ENCODE peak calls at places on chromosomes 7 and 10, in ten cellular contexts. R is lung, H is tibial nerve, B is IMR-90, Y is heart right ventricle, Z is uterus, Q is aorta, L is Peyer's patch, X is colonic mucosa, S is ovary. D is an unnamed sample.

GRCh38 chr10:92164024-92164423 is 126.9 kb downstream of the CPEB3 start:
- DNase-seq in R (no peak), H (no peak), B (no peak), Y (no peak), Z (no peak), Q (no peak), L (no peak), X (no peak), S (no peak), D (no peak)

GRCh38 chr7:93043393-93043985 is 74.3 kb downstream of the SAMD9 start:
- DNase-seq in R (no peak), H (no peak), B (peak; percentile 96), Y (no peak), Z (no peak), Q (no peak), L (no peak), X (no peak), S (no peak), D (peak; percentile 25)

GRCh38 chr7:28629216-28629848 is 217.0 kb downstream of the CREB5 start:
- DNase-seq in R (no peak), H (peak; percentile 16), B (peak; percentile 54), Y (no peak), Z (no peak), Q (no peak), L (peak; percentile 54), X (peak; percentile 19), S (no peak), D (peak; percentile 71)

GRCh38 chr7:21981524-21981923 is 35.8 kb upstream of the CDCA7L start:
- DNase-seq in R (no peak), H (no peak), B (no peak), Y (no peak), Z (no peak), Q (no peak), L (no peak), X (no peak), S (no peak), D (no peak)

GRCh38 chr7:89771003-89771636 is 383.1 kb upstream of the STEAP1 start:
- DNase-seq in R (no peak), H (no peak), B (no peak), Y (no peak), Z (no peak), Q (no peak), L (no peak), X (no peak), S (no peak), D (no peak)

GRCh38 chr10:86757110-86757790 is 831 bp downstream of the BMPR1A start:
- DNase-seq in R (peak; percentile 32), H (peak; percentile 26), B (peak; percentile 65), Y (peak; percentile 34), Z (peak; percentile 60), Q (peak; percentile 61), L (peak; percentile 53), X (peak; percentile 49), S (peak; percentile 74), D (no peak)

GRCh38 chr10:98423691-98424120 is 8.7 kb upstream of the PYROXD2 start:
- DNase-seq in R (no peak), H (no peak), B (no peak), Y (no peak), Z (no peak), Q (no peak), L (peak; percentile 42), X (no peak), S (no peak), D (no peak)

GRCh38 chr7:120742370-120742769 is 115.6 kb downstream of the TSPAN12 start:
- DNase-seq in R (no peak), H (no peak), B (no peak), Y (no peak), Z (no peak), Q (no peak), L (no peak), X (no peak), S (no peak), D (no peak)

GRCh38 chr7:100456561-100456957 is 7.5 kb downstream of the SPACDR start:
- DNase-seq in R (no peak), H (no peak), B (no peak), Y (no peak), Z (no peak), Q (no peak), L (no peak), X (no peak), S (no peak), D (no peak)

GRCh38 chr10:49601857-49602256 is 8.3 kb upstream of the SLC18A3 start:
- DNase-seq in R (no peak), H (no peak), B (peak; percentile 9), Y (no peak), Z (no peak), Q (no peak), L (peak; percentile 30), X (peak; percentile 12), S (peak; percentile 2), D (no peak)

GRCh38 chr7:44548893-44549292 is 7.8 kb upstream of the NPC1L1 start:
- DNase-seq in R (no peak), H (no peak), B (no peak), Y (no peak), Z (no peak), Q (no peak), L (no peak), X (no peak), S (no peak), D (no peak)

GRCh38 chr7:5065107-5065407 is 19.4 kb downstream of the RBAK start:
- DNase-seq in R (no peak), H (no peak), B (no peak), Y (no peak), Z (no peak), Q (no peak), L (no peak), X (no peak), S (no peak), D (no peak)

GRCh38 chr7:5063698-5064097 is 18.0 kb downstream of the RBAK start:
- DNase-seq in R (no peak), H (no peak), B (no peak), Y (no peak), Z (no peak), Q (no peak), L (no peak), X (no peak), S (no peak), D (no peak)

GRCh38 chr7:5070206-5070605 is 24.5 kb downstream of the RBAK start:
- DNase-seq in R (no peak), H (no peak), B (no peak), Y (no peak), Z (no peak), Q (no peak), L (no peak), X (no peak), S (no peak), D (no peak)

DNA sequence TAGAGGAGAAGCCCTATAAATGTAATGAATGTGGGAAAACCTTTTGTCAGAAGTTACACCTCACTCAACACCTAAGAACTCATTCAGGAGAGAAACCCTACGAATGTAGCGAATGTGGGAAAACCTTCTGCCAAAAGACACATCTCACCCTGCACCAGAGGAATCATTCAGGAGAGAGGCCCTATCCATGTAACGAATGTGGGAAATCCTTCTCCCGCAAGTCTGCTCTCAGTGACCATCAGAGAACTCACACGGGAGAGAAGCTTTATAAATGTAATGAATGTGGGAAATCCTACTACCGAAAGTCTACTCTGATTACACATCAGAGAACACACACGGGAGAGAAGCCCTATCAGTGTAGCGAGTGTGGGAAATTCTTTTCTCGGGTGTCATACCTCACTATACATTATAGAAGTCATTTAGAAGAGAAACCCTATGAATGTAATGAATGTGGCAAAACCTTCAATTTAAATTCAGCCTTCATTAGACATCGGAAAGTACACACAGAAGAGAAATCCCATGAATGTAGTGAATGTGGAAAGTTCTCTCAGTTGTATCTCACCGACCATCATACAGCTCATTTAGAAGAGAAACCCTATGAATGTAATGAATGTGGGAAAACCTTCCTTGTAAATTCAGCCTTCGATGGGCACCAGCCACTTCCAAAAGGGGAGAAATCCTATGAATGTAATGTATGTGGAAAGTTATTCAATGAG is 18.9 kb downstream of the RBAK start:
- DNase-seq in R (no peak), H (no peak), B (no peak), Y (no peak), Z (no peak), Q (no peak), L (no peak), X (no peak), S (no peak), D (no peak)
- H3K9me3 ChIP-seq in R (peaks cover 53% of the 10 kb centered on the region), H (peaks cover 36% of the 10 kb centered on the region), B (peaks cover 69% of the 10 kb centered on the region), Y (peaks cover 45% of the 10 kb centered on the region), Z (peaks cover 93% of the 10 kb centered on the region), Q (peaks cover 21% of the 10 kb centered on the region), L (peaks cover 54% of the 10 kb centered on the region), X (peaks cover 21% of the 10 kb centered on the region), S (peaks cover 49% of the 10 kb centered on the region), D (peaks cover 96% of the 10 kb centered on the region)

DNA sequence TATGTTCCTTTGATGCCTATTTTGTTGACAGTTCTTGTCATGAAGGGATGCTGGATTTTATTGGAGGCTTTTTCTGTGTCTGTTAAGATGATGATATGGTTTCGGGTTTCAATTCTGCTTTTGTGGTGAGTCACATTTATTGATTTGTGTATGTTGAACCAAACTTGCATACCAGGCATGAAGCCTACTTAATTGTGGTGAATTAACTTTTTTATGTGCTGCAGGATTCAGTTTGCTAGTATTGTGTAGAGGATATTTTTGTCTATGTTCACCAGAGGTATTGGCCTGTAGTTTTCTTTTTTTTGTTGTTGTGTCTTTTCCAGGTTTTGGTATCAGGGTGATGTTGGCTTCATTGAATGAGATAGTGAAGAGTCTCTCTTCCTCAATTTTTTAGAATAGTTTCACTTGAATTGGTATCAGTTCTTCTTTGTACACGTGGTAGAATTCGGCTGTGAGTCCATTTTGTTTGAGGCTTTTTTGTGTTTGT is 345.9 kb downstream of the KIF20B start:
- DNase-seq in R (no peak), H (no peak), B (no peak), Y (no peak), Z (no peak), Q (no peak), L (no peak), X (no peak), S (no peak), D (no peak)
- H3K9me3 ChIP-seq in R (peaks cover 5% of the 10 kb centered on the region), H (no peaks in the 10 kb centered on the region), B (no peaks in the 10 kb centered on the region), Y (no peaks in the 10 kb centered on the region), Z (no peaks in the 10 kb centered on the region), Q (no peaks in the 10 kb centered on the region), L (no peaks in the 10 kb centered on the region), X (no peaks in the 10 kb centered on the region), S (no peaks in the 10 kb centered on the region), D (no peaks in the 10 kb centered on the region)

GRCh38 chr10:29675984-29676383 is 41.2 kb upstream of the SVIL start:
- DNase-seq in R (no peak), H (no peak), B (no peak), Y (no peak), Z (no peak), Q (no peak), L (no peak), X (no peak), S (no peak), D (no peak)
- H3K9me3 ChIP-seq in R (no peaks in the 10 kb centered on the region), H (no peaks in the 10 kb centered on the region), B (peaks cover 6% of the 10 kb centered on the region), Y (no peaks in the 10 kb centered on the region), Z (no peaks in the 10 kb centered on the region), Q (peaks cover 2% of the 10 kb centered on the region), L (no peaks in the 10 kb centered on the region), X (no peaks in the 10 kb centered on the region), S (no peaks in the 10 kb centered on the region), D (no peaks in the 10 kb centered on the region)

GRCh38 chr7:112201421-112201820 is 4.8 kb downstream of the DOCK4 start:
- DNase-seq in R (no peak), H (no peak), B (peak; percentile 86), Y (no peak), Z (no peak), Q (no peak), L (no peak), X (no peak), S (no peak), D (no peak)
- H3K9me3 ChIP-seq in R (no peaks in the 10 kb centered on the region), H (no peaks in the 10 kb centered on the region), B (no peaks in the 10 kb centered on the region), Y (no peaks in the 10 kb centered on the region), Z (no peaks in the 10 kb centered on the region), Q (no peaks in the 10 kb centered on the region), L (no peaks in the 10 kb centered on the region), X (no peaks in the 10 kb centered on the region), S (no peaks in the 10 kb centered on the region), D (no peaks in the 10 kb centered on the region)

D was measured in psoas muscle.